ENCODE peak calls at places on chromosomes 4 and X, in six cellular contexts. One of them, this sample, is unnamed.

GRCh38 chrX:104112326-104112951 is at the start of gene ZCCHC18:
- DNase-seq in keratinocyte: no peak
- DNase-seq in aorta: peak; percentile 58
- DNase-seq in ovary: peak; percentile 60
- DNase-seq in fibroblast of lung: peak; percentile 50
- DNase-seq in mammary epithelial cell: peak; percentile 47
- DNase-seq in this sample: no peak

GRCh38 chrX:104165894-104166734 is at the start of gene FAM199X:
- DNase-seq in keratinocyte: no peak
- DNase-seq in aorta: peak; percentile 92
- DNase-seq in ovary: peak; percentile 81
- DNase-seq in fibroblast of lung: peak; percentile 84
- DNase-seq in mammary epithelial cell: peak; percentile 83
- DNase-seq in this sample: peak; percentile 72

GRCh38 chr4:157104541-157104940 is 28.6 kb downstream of the GLRB start:
- DNase-seq in keratinocyte: no peak
- DNase-seq in aorta: no peak
- DNase-seq in ovary: no peak
- DNase-seq in fibroblast of lung: no peak
- DNase-seq in mammary epithelial cell: no peak
- DNase-seq in this sample: no peak

GRCh38 chr4:108205859-108206258 is 37.1 kb upstream of the LEF1 start:
- DNase-seq in keratinocyte: no peak
- DNase-seq in aorta: no peak
- DNase-seq in ovary: no peak
- DNase-seq in fibroblast of lung: no peak
- DNase-seq in mammary epithelial cell: no peak
- DNase-seq in this sample: no peak

GRCh38 chrX:155027509-155028066 is 944 bp downstream of the FUNDC2 start:
- DNase-seq in keratinocyte: no peak
- DNase-seq in aorta: no peak
- DNase-seq in ovary: no peak
- DNase-seq in fibroblast of lung: peak; percentile 79
- DNase-seq in mammary epithelial cell: peak; percentile 62
- DNase-seq in this sample: no peak

GRCh38 chrX:38048886-38049285 is 42.5 kb downstream of the SYTL5 start:
- DNase-seq in keratinocyte: no peak
- DNase-seq in aorta: no peak
- DNase-seq in ovary: no peak
- DNase-seq in fibroblast of lung: no peak
- DNase-seq in mammary epithelial cell: no peak
- DNase-seq in this sample: no peak

GRCh38 chrX:16807548-16807947 is 21.3 kb downstream of the TXLNG start:
- DNase-seq in keratinocyte: no peak
- DNase-seq in aorta: no peak
- DNase-seq in ovary: no peak
- DNase-seq in fibroblast of lung: peak; percentile 23
- DNase-seq in mammary epithelial cell: peak; percentile 20
- DNase-seq in this sample: no peak

GRCh38 chrX:47936224-47936939 is 67.4 kb downstream of the ZNF182 start:
- DNase-seq in keratinocyte: no peak
- DNase-seq in aorta: no peak
- DNase-seq in ovary: no peak
- DNase-seq in fibroblast of lung: peak; percentile 0
- DNase-seq in mammary epithelial cell: no peak
- DNase-seq in this sample: no peak

GRCh38 chrX:2325076-2325784 is 175.5 kb downstream of the DHRSX start:
- DNase-seq in keratinocyte: no peak
- DNase-seq in aorta: peak; percentile 89
- DNase-seq in ovary: peak; percentile 81
- DNase-seq in fibroblast of lung: peak; percentile 86
- DNase-seq in mammary epithelial cell: peak; percentile 65
- DNase-seq in this sample: peak; percentile 15

GRCh38 chr4:121256346-121256745 is 92.2 kb upstream of the TNIP3 start:
- DNase-seq in keratinocyte: no peak
- DNase-seq in aorta: no peak
- DNase-seq in ovary: no peak
- DNase-seq in fibroblast of lung: peak; percentile 96
- DNase-seq in mammary epithelial cell: peak; percentile 85
- DNase-seq in this sample: peak; percentile 15

GRCh38 chr4:165426769-165427168 is 48.0 kb downstream of the CPE start:
- DNase-seq in keratinocyte: no peak
- DNase-seq in aorta: no peak
- DNase-seq in ovary: no peak
- DNase-seq in fibroblast of lung: no peak
- DNase-seq in mammary epithelial cell: no peak
- DNase-seq in this sample: no peak

GRCh38 chrX:153651540-153652079 is 4.6 kb downstream of the DUSP9 start:
- DNase-seq in keratinocyte: no peak
- DNase-seq in aorta: no peak
- DNase-seq in ovary: no peak
- DNase-seq in fibroblast of lung: no peak
- DNase-seq in mammary epithelial cell: no peak
- DNase-seq in this sample: no peak

GRCh38 chrX:69538321-69538876 is 34.3 kb downstream of the NALF2 start:
- DNase-seq in keratinocyte: peak; percentile 4
- DNase-seq in aorta: peak; percentile 84
- DNase-seq in ovary: peak; percentile 69
- DNase-seq in fibroblast of lung: peak; percentile 58
- DNase-seq in mammary epithelial cell: peak; percentile 14
- DNase-seq in this sample: peak; percentile 58

GRCh38 chrX:145506225-145506624 is 258.9 kb downstream of the SPANXN1 start:
- DNase-seq in keratinocyte: no peak
- DNase-seq in aorta: no peak
- DNase-seq in ovary: no peak
- DNase-seq in fibroblast of lung: no peak
- DNase-seq in mammary epithelial cell: no peak
- DNase-seq in this sample: no peak

GRCh38 chr4:89753601-89754066 is 83.3 kb downstream of the SNCA start:
- DNase-seq in keratinocyte: peak; percentile 90
- DNase-seq in aorta: no peak
- DNase-seq in ovary: no peak
- DNase-seq in fibroblast of lung: peak; percentile 98
- DNase-seq in mammary epithelial cell: peak; percentile 94
- DNase-seq in this sample: no peak

GRCh38 chr4:165294907-165295306 is 32.6 kb upstream of the MSMO1 start:
- DNase-seq in keratinocyte: no peak
- DNase-seq in aorta: no peak
- DNase-seq in ovary: no peak
- DNase-seq in fibroblast of lung: no peak
- DNase-seq in mammary epithelial cell: no peak
- DNase-seq in this sample: no peak

GRCh38 chr4:4981827-4982226 is 37.4 kb downstream of the CYTL1 start:
- DNase-seq in keratinocyte: no peak
- DNase-seq in aorta: no peak
- DNase-seq in ovary: no peak
- DNase-seq in fibroblast of lung: no peak
- DNase-seq in mammary epithelial cell: no peak
- DNase-seq in this sample: no peak

GRCh38 chr4:147511005-147511660 is 30.2 kb downstream of the EDNRA start:
- DNase-seq in keratinocyte: no peak
- DNase-seq in aorta: no peak
- DNase-seq in ovary: no peak
- DNase-seq in fibroblast of lung: no peak
- DNase-seq in mammary epithelial cell: no peak
- DNase-seq in this sample: no peak

GRCh38 chr4:54484361-54484760 is 173.4 kb upstream of the KIT start:
- DNase-seq in keratinocyte: peak; percentile 97
- DNase-seq in aorta: no peak
- DNase-seq in ovary: no peak
- DNase-seq in fibroblast of lung: no peak
- DNase-seq in mammary epithelial cell: peak; percentile 98
- DNase-seq in this sample: no peak

GRCh38 chrX:40171513-40172168 is 73.9 kb upstream of the BCOR start:
- DNase-seq in keratinocyte: no peak
- DNase-seq in aorta: peak; percentile 59
- DNase-seq in ovary: no peak
- DNase-seq in fibroblast of lung: no peak
- DNase-seq in mammary epithelial cell: no peak
- DNase-seq in this sample: no peak

GRCh38 chrX:112816908-112817307 is 23.7 kb downstream of the AMOT start:
- DNase-seq in keratinocyte: no peak
- DNase-seq in aorta: no peak
- DNase-seq in ovary: no peak
- DNase-seq in fibroblast of lung: no peak
- DNase-seq in mammary epithelial cell: no peak
- DNase-seq in this sample: no peak

GRCh38 chrX:7927259-7928167 is at the start of gene PNPLA4:
- DNase-seq in keratinocyte: peak; percentile 23
- DNase-seq in aorta: peak; percentile 89
- DNase-seq in ovary: peak; percentile 83
- DNase-seq in fibroblast of lung: peak; percentile 79
- DNase-seq in mammary epithelial cell: peak; percentile 87
- DNase-seq in this sample: peak; percentile 84

GRCh38 chr4:21411086-21411485 is 537.5 kb downstream of the KCNIP4 start:
- DNase-seq in keratinocyte: no peak
- DNase-seq in aorta: no peak
- DNase-seq in ovary: no peak
- DNase-seq in fibroblast of lung: no peak
- DNase-seq in mammary epithelial cell: no peak
- DNase-seq in this sample: no peak

GRCh38 chrX:20254712-20255299 is 11.9 kb downstream of the RPS6KA3 start:
- DNase-seq in keratinocyte: no peak
- DNase-seq in aorta: no peak
- DNase-seq in ovary: no peak
- DNase-seq in fibroblast of lung: peak; percentile 70
- DNase-seq in mammary epithelial cell: no peak
- DNase-seq in this sample: no peak

GRCh38 chr4:174086829-174087799 is 196.4 kb downstream of the FBXO8 start:
- DNase-seq in keratinocyte: no peak
- DNase-seq in aorta: no peak
- DNase-seq in ovary: no peak
- DNase-seq in fibroblast of lung: no peak
- DNase-seq in mammary epithelial cell: no peak
- DNase-seq in this sample: no peak

GRCh38 chr4:3340703-3341088 is 47.9 kb downstream of the RGS12 start:
- DNase-seq in keratinocyte: no peak
- DNase-seq in aorta: no peak
- DNase-seq in ovary: no peak
- DNase-seq in fibroblast of lung: no peak
- DNase-seq in mammary epithelial cell: peak; percentile 7
- DNase-seq in this sample: no peak

GRCh38 chr4:141058739-141059507 is 74.3 kb downstream of the RNF150 start:
- DNase-seq in keratinocyte: no peak
- DNase-seq in aorta: no peak
- DNase-seq in ovary: no peak
- DNase-seq in fibroblast of lung: peak; percentile 80
- DNase-seq in mammary epithelial cell: no peak
- DNase-seq in this sample: no peak

GRCh38 chr4:94277539-94277938 is 65.1 kb downstream of the HPGDS start:
- DNase-seq in keratinocyte: no peak
- DNase-seq in aorta: no peak
- DNase-seq in ovary: no peak
- DNase-seq in fibroblast of lung: peak; percentile 75
- DNase-seq in mammary epithelial cell: no peak
- DNase-seq in this sample: no peak

GRCh38 chr4:145420595-145421214 is 60.9 kb upstream of the SMAD1 start:
- DNase-seq in keratinocyte: no peak
- DNase-seq in aorta: no peak
- DNase-seq in ovary: no peak
- DNase-seq in fibroblast of lung: no peak
- DNase-seq in mammary epithelial cell: no peak
- DNase-seq in this sample: no peak

GRCh38 chrX:129736491-129736890 is 2.3 kb upstream of the XPNPEP2 start:
- DNase-seq in keratinocyte: no peak
- DNase-seq in aorta: no peak
- DNase-seq in ovary: no peak
- DNase-seq in fibroblast of lung: no peak
- DNase-seq in mammary epithelial cell: no peak
- DNase-seq in this sample: no peak

GRCh38 chrX:49862093-49862492 is 17.2 kb upstream of the USP27X start:
- DNase-seq in keratinocyte: no peak
- DNase-seq in aorta: no peak
- DNase-seq in ovary: no peak
- DNase-seq in fibroblast of lung: no peak
- DNase-seq in mammary epithelial cell: no peak
- DNase-seq in this sample: no peak

GRCh38 chr4:185201983-185202962 is 1.5 kb downstream of the CFAP97 start:
- DNase-seq in keratinocyte: no peak
- DNase-seq in aorta: no peak
- DNase-seq in ovary: no peak
- DNase-seq in fibroblast of lung: peak; percentile 28
- DNase-seq in mammary epithelial cell: no peak
- DNase-seq in this sample: no peak

GRCh38 chrX:118872102-118872566 is 48.5 kb downstream of the ZCCHC12 start:
- DNase-seq in keratinocyte: no peak
- DNase-seq in aorta: no peak
- DNase-seq in ovary: no peak
- DNase-seq in fibroblast of lung: no peak
- DNase-seq in mammary epithelial cell: peak; percentile 31
- DNase-seq in this sample: no peak

DNA sequence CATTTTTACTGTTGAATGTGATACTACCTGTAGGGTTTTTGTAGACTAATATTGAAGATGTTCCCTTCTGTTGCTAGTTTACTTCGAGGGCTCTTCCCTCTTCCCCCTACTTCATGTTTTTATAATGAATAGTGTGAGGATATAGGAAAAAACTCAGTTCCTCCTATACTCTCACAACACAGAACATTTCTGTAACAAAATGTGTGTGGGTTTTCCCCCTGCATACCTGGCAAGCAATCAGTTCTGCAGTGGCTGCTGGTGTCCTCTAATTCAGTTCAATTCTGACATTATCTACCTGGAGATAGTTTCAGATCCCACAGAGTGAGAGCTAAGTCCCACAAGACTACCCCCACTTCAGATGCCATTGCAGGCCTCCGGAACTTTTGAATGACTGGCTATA is 107.9 kb downstream of the KDM6A start:
- DNase-seq in keratinocyte: no peak
- DNase-seq in aorta: no peak
- DNase-seq in ovary: no peak
- DNase-seq in fibroblast of lung: no peak
- DNase-seq in mammary epithelial cell: no peak
- DNase-seq in this sample: no peak
- H3K9me3 ChIP-seq in keratinocyte: no peaks in the 10 kb centered on the region
- H3K9me3 ChIP-seq in aorta: no peaks in the 10 kb centered on the region
- H3K9me3 ChIP-seq in ovary: peaks cover 1% of the 10 kb centered on the region
- H3K9me3 ChIP-seq in fibroblast of lung: no peaks in the 10 kb centered on the region
- H3K9me3 ChIP-seq in mammary epithelial cell: no peaks in the 10 kb centered on the region
- H3K9me3 ChIP-seq in this sample: peaks cover 1% of the 10 kb centered on the region

GRCh38 chr4:73896416-73896815 is 27.2 kb downstream of the CXCL1 start:
- DNase-seq in keratinocyte: no peak
- DNase-seq in aorta: no peak
- DNase-seq in ovary: no peak
- DNase-seq in fibroblast of lung: no peak
- DNase-seq in mammary epithelial cell: no peak
- DNase-seq in this sample: no peak
- H3K27ac ChIP-seq in keratinocyte: no peak overlapping the region
- H3K27ac ChIP-seq in aorta: no peak overlapping the region
- H3K27ac ChIP-seq in ovary: no peak overlapping the region
- H3K27ac ChIP-seq in fibroblast of lung: no peak overlapping the region
- H3K27ac ChIP-seq in mammary epithelial cell: no peak overlapping the region
- H3K27ac ChIP-seq in this sample: no peak overlapping the region

GRCh38 chrX:63746278-63746677 is 38.7 kb downstream of the ARHGEF9 start:
- DNase-seq in keratinocyte: no peak
- DNase-seq in aorta: no peak
- DNase-seq in ovary: no peak
- DNase-seq in fibroblast of lung: no peak
- DNase-seq in mammary epithelial cell: peak; percentile 12
- DNase-seq in this sample: peak; percentile 6
- H3K9me3 ChIP-seq in keratinocyte: no peaks in the 10 kb centered on the region
- H3K9me3 ChIP-seq in aorta: no peaks in the 10 kb centered on the region
- H3K9me3 ChIP-seq in ovary: no peaks in the 10 kb centered on the region
- H3K9me3 ChIP-seq in fibroblast of lung: no peaks in the 10 kb centered on the region
- H3K9me3 ChIP-seq in mammary epithelial cell: no peaks in the 10 kb centered on the region
- H3K9me3 ChIP-seq in this sample: no peaks in the 10 kb centered on the region

GRCh38 chrX:54979432-54979831 is 14.6 kb downstream of the PFKFB1 start:
- DNase-seq in keratinocyte: no peak
- DNase-seq in aorta: no peak
- DNase-seq in ovary: no peak
- DNase-seq in fibroblast of lung: no peak
- DNase-seq in mammary epithelial cell: no peak
- DNase-seq in this sample: no peak
- H3K27ac ChIP-seq in keratinocyte: no peak overlapping the region
- H3K27ac ChIP-seq in aorta: no peak overlapping the region
- H3K27ac ChIP-seq in ovary: no peak overlapping the region
- H3K27ac ChIP-seq in fibroblast of lung: no peak overlapping the region
- H3K27ac ChIP-seq in mammary epithelial cell: no peak overlapping the region
- H3K27ac ChIP-seq in this sample: no peak overlapping the region